ENCODE peak calls at places on chromosomes 6 and 20, in five cellular contexts. U is GM12865, V is fibroblast of lung, O is neuronal stem cell, G is spleen. K is an unnamed sample.

GRCh38 chr20:35523298-35523888 is 6.1 kb downstream of the C20orf173 start:
- DNase-seq in G (no peak), O (no peak), U (peak; percentile 21), V (no peak), K (peak; percentile 41)

GRCh38 chr20:62461157-62461556 is 14.6 kb downstream of the GATA5 start:
- DNase-seq in V (no peak), O (no peak), U (no peak), G (no peak), K (no peak)

GRCh38 chr6:3457710-3458605 is 1.1 kb upstream of the SLC22A23 start:
- DNase-seq in G (no peak), U (no peak), O (no peak), V (peak; percentile 11), K (peak; percentile 31)

GRCh38 chr6:53615633-53616449 is 49.7 kb downstream of the KLHL31 start:
- DNase-seq in G (no peak), O (no peak), V (peak; percentile 82), U (no peak), K (peak; percentile 11)

GRCh38 chr20:62831361-62831788 is 14.5 kb downstream of the COL9A3 start:
- DNase-seq in U (no peak), V (no peak), G (peak; percentile 58), O (no peak), K (no peak)

GRCh38 chr6:14339711-14340590 is 222.4 kb downstream of the CD83 start:
- DNase-seq in V (no peak), G (no peak), O (no peak), U (no peak), K (peak; percentile 46)

GRCh38 chr6:75943381-75943780 is 129.1 kb downstream of the IMPG1 start:
- DNase-seq in V (no peak), U (no peak), O (no peak), G (no peak), K (no peak)

GRCh38 chr20:54515788-54516324 is 40.5 kb downstream of the DOK5 start:
- DNase-seq in U (no peak), G (no peak), V (peak; percentile 11), O (no peak), K (no peak)

GRCh38 chr6:73704260-73704659 is 8.3 kb downstream of the CD109 start:
- DNase-seq in U (peak; percentile 53), G (no peak), V (peak; percentile 96), O (no peak), K (no peak)

GRCh38 chr6:118100763-118101162 is 193.7 kb downstream of the SLC35F1 start:
- DNase-seq in O (no peak), G (no peak), V (no peak), U (no peak), K (no peak)

GRCh38 chr6:71768356-71768755 is 118.0 kb upstream of the RIMS1 start:
- DNase-seq in U (no peak), V (no peak), G (no peak), O (no peak), K (no peak)

GRCh38 chr6:108653864-108654402 is 93.2 kb downstream of the FOXO3 start:
- DNase-seq in U (no peak), O (no peak), G (no peak), V (peak; percentile 60), K (no peak)

GRCh38 chr20:38789503-38790209 is 15.8 kb upstream of the PPP1R16B start:
- DNase-seq in U (no peak), V (peak; percentile 40), G (no peak), O (no peak), K (no peak)

GRCh38 chr6:108002365-108003221 is 44.6 kb upstream of the SEC63 start:
- DNase-seq in U (no peak), G (no peak), O (no peak), V (no peak), K (no peak)

GRCh38 chr6:109455502-109456282 is at the start of gene MICAL1:
- DNase-seq in O (peak; percentile 68), G (peak; percentile 98), V (peak; percentile 53), U (peak; percentile 96), K (peak; percentile 82)

GRCh38 chr6:138590796-138591709 is 91.8 kb upstream of the NHSL1 start:
- DNase-seq in O (peak; percentile 70), G (no peak), U (peak; percentile 71), V (peak; percentile 82), K (peak; percentile 77)

GRCh38 chr6:112927641-112928040 is 580.5 kb downstream of the RFPL4B start:
- DNase-seq in O (no peak), G (no peak), V (peak; percentile 10), U (no peak), K (no peak)

GRCh38 chr20:49452011-49452482 is 30.4 kb downstream of the KCNB1 start:
- DNase-seq in U (no peak), V (no peak), O (no peak), G (no peak), K (no peak)

DNA sequence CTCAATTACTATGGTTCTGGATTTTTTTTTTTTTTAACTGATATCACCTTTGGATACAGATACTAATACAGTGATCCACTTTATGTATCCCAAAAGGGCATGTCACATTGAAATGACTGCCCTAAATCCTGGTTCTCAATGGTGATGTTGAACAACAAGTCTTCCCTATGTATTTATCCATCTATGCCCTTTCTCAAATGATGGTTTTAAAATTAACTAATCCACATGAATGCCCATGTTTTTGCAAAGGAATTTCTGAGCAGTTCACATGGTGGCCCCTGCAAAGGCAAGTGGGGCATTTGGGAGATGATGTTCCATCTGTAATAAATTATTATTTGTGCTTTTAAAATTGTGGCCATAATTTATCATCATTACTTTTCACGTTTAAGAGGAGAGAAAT is 2.7 kb downstream of the ADGRB3 start:
- DNase-seq in U (no peak), G (no peak), O (no peak), V (no peak), K (no peak)
- H3K4me3 ChIP-seq in U (no peak overlapping the region), G (no peak overlapping the region), O (no peak overlapping the region), V (no peak overlapping the region), K (no peak overlapping the region)

GRCh38 chr6:142857609-142858195 is 87.3 kb downstream of the HIVEP2 start:
- DNase-seq in V (no peak), G (peak; percentile 80), U (peak; percentile 51), O (no peak), K (no peak)
- H3K4me3 ChIP-seq in V (no peak overlapping the region), G (no peak overlapping the region), U (peak overlapping the region; percentile 38), O (no peak overlapping the region), K (no peak overlapping the region)

GRCh38 chr6:67112120-67112519 is 1405.1 kb upstream of the EYS start:
- DNase-seq in O (no peak), U (no peak), G (no peak), V (peak; percentile 15), K (no peak)
- H3K4me3 ChIP-seq in O (no peak overlapping the region), U (no peak overlapping the region), G (no peak overlapping the region), V (no peak overlapping the region), K (no peak overlapping the region)

GRCh38 chr6:170211404-170212025 is 79.4 kb downstream of the DLL1 start:
- DNase-seq in G (peak; percentile 67), V (no peak), U (no peak), O (no peak), K (no peak)

GRCh38 chr6:170210026-170210390 is 80.9 kb downstream of the DLL1 start:
- DNase-seq in G (peak; percentile 52), U (peak; percentile 5), O (no peak), V (no peak), K (no peak)

GRCh38 chr6:170209354-170210025 is 81.4 kb downstream of the DLL1 start:
- DNase-seq in U (no peak), G (peak; percentile 64), O (no peak), V (no peak), K (no peak)

GRCh38 chr6:170212051-170212756 is 78.7 kb downstream of the DLL1 start:
- DNase-seq in O (no peak), U (no peak), V (no peak), G (peak; percentile 52), K (no peak)

DNA sequence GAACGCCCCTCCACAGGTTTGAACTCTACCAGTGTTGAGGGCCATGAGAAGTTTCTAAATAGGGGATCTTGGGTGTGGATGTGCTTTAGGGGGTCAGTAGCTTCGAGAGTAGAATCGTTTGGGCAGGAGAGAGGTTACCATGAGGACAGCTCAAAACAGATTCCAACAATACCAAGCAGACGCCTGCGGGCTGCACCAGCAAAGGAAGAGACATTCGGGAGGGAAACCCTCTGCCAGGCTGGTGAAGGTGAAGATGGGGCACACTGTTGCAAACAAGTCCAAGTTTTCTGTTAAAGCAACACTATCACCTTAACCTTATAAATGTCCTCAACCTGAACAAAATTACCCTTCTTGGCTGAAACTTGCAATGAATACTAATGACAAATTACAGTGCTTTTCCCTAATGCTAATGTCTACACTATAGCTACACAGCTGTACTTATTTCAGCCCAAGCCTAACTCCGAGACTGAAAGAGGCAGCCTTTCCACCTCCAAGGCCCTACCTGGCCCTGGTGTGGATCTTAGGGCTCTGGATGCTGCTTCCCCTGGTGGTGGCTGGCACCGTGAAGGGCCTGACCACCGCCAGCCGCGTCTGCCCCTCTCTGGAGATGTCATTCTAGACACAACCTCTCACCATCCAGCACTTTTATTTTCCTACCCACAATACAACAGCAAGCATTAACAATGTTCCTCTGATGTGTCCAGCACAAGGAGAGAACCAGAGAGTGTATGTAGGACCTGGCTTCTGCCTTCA is 80.1 kb downstream of the DLL1 start:
- DNase-seq in O (no peak), U (no peak), V (no peak), G (no peak), K (no peak)
- H3K4me3 ChIP-seq in O (no peak overlapping the region), U (no peak overlapping the region), V (no peak overlapping the region), G (no peak overlapping the region), K (no peak overlapping the region)